ENCODE peak calls at places on chromosomes 11 and 22, in six cellular contexts. K is PC-3; F is neural progenitor cell; Y is AG10803; A is CD8-positive, alpha-beta T cell; E is WTC11. C is an unnamed sample.

GRCh38 chr11:43937434-43938411 is 4.7 kb upstream of the C11orf96 start:
- DNase-seq in Y (peak; percentile 81), K (peak; percentile 63), E (no peak), A (no peak), F (no peak), C (no peak)

GRCh38 chr22:44496844-44497217 is 1.2 kb downstream of the RTL6 start:
- DNase-seq in K (no peak), F (no peak), E (no peak), Y (no peak), A (no peak), C (no peak)

GRCh38 chr22:45201678-45202332 is 38.1 kb downstream of the NUP50 start:
- DNase-seq in E (no peak), K (peak; percentile 89), A (no peak), F (no peak), Y (peak; percentile 71), C (no peak)

GRCh38 chr11:22808559-22809197 is 20.9 kb downstream of the SVIP start:
- DNase-seq in K (no peak), E (no peak), A (no peak), Y (no peak), F (no peak), C (no peak)

GRCh38 chr11:114821626-114822025 is 143.3 kb downstream of the NXPE2 start:
- DNase-seq in A (no peak), K (peak; percentile 24), Y (peak; percentile 4), F (no peak), E (peak; percentile 23), C (no peak)

GRCh38 chr11:74678591-74679512 is 52.4 kb downstream of the CHRDL2 start:
- DNase-seq in K (no peak), A (no peak), E (no peak), Y (no peak), F (no peak), C (peak; percentile 64)

GRCh38 chr11:69006816-69007215 is 6.2 kb downstream of the MRGPRF start:
- DNase-seq in K (no peak), Y (no peak), F (no peak), E (no peak), A (no peak), C (no peak)

GRCh38 chr11:46966773-46967172 is 30.2 kb downstream of the CSTPP1 start:
- DNase-seq in K (no peak), A (no peak), E (no peak), F (no peak), Y (no peak), C (no peak)

GRCh38 chr11:56513280-56513679 is 22.1 kb upstream of the OR5M8 start:
- DNase-seq in A (no peak), Y (no peak), E (no peak), F (no peak), K (no peak), C (no peak)

GRCh38 chr11:26753738-26754504 is 32.1 kb upstream of the SLC5A12 start:
- DNase-seq in E (peak; percentile 37), F (peak; percentile 79), Y (peak; percentile 81), K (peak; percentile 53), A (no peak), C (no peak)

GRCh38 chr11:106959800-106960199 is 58.5 kb downstream of the GUCY1A2 start:
- DNase-seq in Y (peak; percentile 76), A (no peak), K (no peak), E (no peak), F (peak; percentile 19), C (no peak)

GRCh38 chr11:662689-663274 is 25.7 kb downstream of the DRD4 start:
- DNase-seq in Y (peak; percentile 57), K (peak; percentile 54), E (peak; percentile 79), A (peak; percentile 27), F (peak; percentile 65), C (no peak)

GRCh38 chr11:43933608-43934358 is 8.7 kb upstream of the C11orf96 start:
- DNase-seq in K (no peak), E (no peak), Y (no peak), A (no peak), F (peak; percentile 37), C (no peak)

GRCh38 chr11:30553521-30554110 is 32.5 kb downstream of the MPPED2 start:
- DNase-seq in K (no peak), A (no peak), F (no peak), E (no peak), Y (no peak), C (no peak)

GRCh38 chr22:46165975-46166374 is 15.6 kb downstream of the PPARA start:
- DNase-seq in F (no peak), E (no peak), A (no peak), Y (no peak), K (no peak), C (no peak)

GRCh38 chr22:42648368-42649260 is 578 bp downstream of the CYB5R3 start:
- DNase-seq in A (no peak), E (no peak), Y (peak; percentile 51), F (no peak), K (peak; percentile 37), C (no peak)

GRCh38 chr11:86291466-86292262 is 10.4 kb upstream of the HIKESHI start:
- DNase-seq in Y (peak; percentile 48), F (peak; percentile 75), K (peak; percentile 79), E (peak; percentile 60), A (peak; percentile 28), C (no peak)

GRCh38 chr11:74988541-74989268 is at the start of gene NEU3:
- DNase-seq in Y (peak; percentile 58), K (peak; percentile 88), E (peak; percentile 81), F (peak; percentile 85), A (peak; percentile 80), C (peak; percentile 89)

GRCh38 chr11:74332272-74332671 is 20.8 kb upstream of the P4HA3 start:
- DNase-seq in A (no peak), K (no peak), F (no peak), Y (no peak), E (no peak), C (no peak)

DNA sequence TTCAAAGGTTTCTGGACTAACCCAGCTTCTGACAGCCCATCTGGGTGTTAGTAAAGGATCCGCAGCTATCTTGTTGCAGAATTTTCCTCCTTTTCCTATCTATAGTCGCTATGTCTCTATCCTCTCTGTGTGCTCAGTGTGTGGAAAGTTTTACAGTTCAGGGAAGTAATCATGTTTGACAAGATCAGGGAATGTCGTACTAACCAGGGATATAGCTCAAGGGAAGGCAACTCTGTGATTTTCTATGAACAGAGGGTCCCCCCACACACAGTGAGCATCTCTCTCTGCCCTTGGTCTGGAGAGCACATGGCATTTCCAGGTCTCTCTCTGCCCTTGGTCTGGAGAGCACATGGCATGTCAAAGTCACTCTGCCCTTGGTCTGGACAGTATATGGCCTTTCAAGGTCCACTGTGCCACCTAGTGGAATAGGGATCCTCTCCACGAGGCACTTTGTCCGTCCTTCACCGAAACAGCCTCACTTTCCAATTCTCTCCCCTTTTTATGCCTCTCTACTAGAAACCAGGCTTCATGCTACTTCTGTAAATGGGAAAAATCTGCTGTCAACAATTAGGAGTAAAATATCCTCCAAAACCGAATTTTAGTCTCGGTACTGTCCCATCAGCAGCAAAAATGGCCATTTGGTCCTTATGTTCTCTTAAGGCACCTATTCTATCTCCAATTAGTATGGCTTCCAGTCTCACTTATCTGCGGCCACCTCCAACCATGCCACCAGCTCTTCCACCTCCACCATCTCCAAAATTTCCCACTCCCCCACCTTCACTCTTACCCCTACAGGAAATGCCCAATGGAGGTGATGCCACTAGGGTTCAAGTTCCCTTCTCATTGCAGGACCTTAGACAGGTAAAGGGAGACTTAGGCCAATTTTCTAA is 88.7 kb downstream of the IGLL5 start:
- DNase-seq in K (no peak), A (no peak), Y (no peak), E (no peak), F (no peak), C (no peak)
- TF ChIP-seq CTCF in K (no peak), A (no peak), Y (no peak), E (no peak), F (no peak), C (no peak)

GRCh38 chr11:120180571-120181445 is 30.0 kb upstream of the OAF start:
- DNase-seq in K (peak; percentile 16), A (no peak), Y (peak; percentile 31), E (no peak), F (peak; percentile 86), C (peak; percentile 79)
- TF ChIP-seq CTCF in K (peak; percentile 44), A (no peak), Y (peak; percentile 15), E (no peak), F (peak; percentile 43), C (no peak)

GRCh38 chr11:93128574-93128973 is 69.2 kb downstream of the SLC36A4 start:
- DNase-seq in A (no peak), F (no peak), Y (no peak), K (no peak), E (no peak), C (no peak)

GRCh38 chr11:93133710-93134109 is 64.1 kb downstream of the SLC36A4 start:
- DNase-seq in E (no peak), Y (peak; percentile 64), F (no peak), K (no peak), A (no peak), C (no peak)

GRCh38 chr11:93131709-93132108 is 66.1 kb downstream of the SLC36A4 start:
- DNase-seq in Y (no peak), A (no peak), F (peak; percentile 57), E (no peak), K (peak; percentile 8), C (no peak)
- TF ChIP-seq CTCF in Y (no peak), A (no peak), F (peak; percentile 60), E (no peak), K (peak; percentile 26), C (peak; percentile 7)

GRCh38 chr11:133082851-133083488 is 449.3 kb downstream of the OPCML start:
- DNase-seq in K (no peak), F (peak; percentile 89), Y (peak; percentile 52), E (peak; percentile 86), A (no peak), C (peak; percentile 92)
- TF ChIP-seq CTCF in K (peak; percentile 12), F (peak; percentile 89), Y (peak; percentile 40), E (peak; percentile 98), A (no peak), C (peak; percentile 97)

GRCh38 chr11:91435694-91436375 is 788.8 kb upstream of the FAT3 start:
- DNase-seq in Y (no peak), E (no peak), K (peak; percentile 54), F (peak; percentile 31), A (no peak), C (no peak)
- TF ChIP-seq CTCF in Y (no peak), E (no peak), K (peak; percentile 47), F (peak; percentile 36), A (no peak), C (no peak)

GRCh38 chr11:77473801-77474508 is at the start of gene PAK1:
- DNase-seq in E (peak; percentile 95), K (peak; percentile 69), Y (peak; percentile 37), F (peak; percentile 98), A (peak; percentile 63), C (peak; percentile 88)
- TF ChIP-seq CTCF in E (no peak), K (peak; percentile 29), Y (no peak), F (peak; percentile 15), A (no peak), C (peak; percentile 43)